ENCODE peak calls at places on chromosomes 13 and 19, in seven cellular contexts. H, W, U, V, C, O and J are unnamed samples.

GRCh38 chr19:6999938-7000732 is 21.1 kb downstream of the MBD3L2B start:
- DNase-seq in V (no peak), O (no peak), W (no peak), H (no peak), U (no peak), C (no peak), J (no peak)

GRCh38 chr13:37934339-37935191 is 65.0 kb upstream of the TRPC4 start:
- DNase-seq in U (no peak), V (no peak), W (no peak), O (no peak), H (no peak), C (no peak), J (no peak)

GRCh38 chr13:48559638-48560320 is 26.9 kb upstream of the RCBTB2 start:
- DNase-seq in C (peak), V (no peak), W (no peak), H (no peak), U (peak), O (no peak), J (no peak)

GRCh38 chr13:64293923-64294322 is 2878.3 kb upstream of the PCDH20 start:
- DNase-seq in H (no peak), U (peak), W (no peak), O (no peak), C (no peak), V (no peak), J (no peak)

GRCh38 chr13:110017379-110017778 is 231.0 kb upstream of the IRS2 start:
- DNase-seq in W (peak), O (peak), C (peak), U (peak), H (no peak), V (no peak), J (peak)

GRCh38 chr13:47932953-47933687 is 68.0 kb downstream of the SUCLA2 start:
- DNase-seq in V (no peak), C (no peak), W (no peak), U (no peak), O (no peak), H (no peak), J (no peak)

GRCh38 chr13:114313061-114313860 is 1.0 kb upstream of the CHAMP1 start:
- DNase-seq in C (peak), W (no peak), V (no peak), U (peak), O (no peak), H (peak), J (no peak)

GRCh38 chr13:60572003-60572792 is 175.2 kb downstream of the TDRD3 start:
- DNase-seq in W (no peak), U (peak), V (no peak), O (peak), C (peak), H (peak), J (peak)

GRCh38 chr13:113557013-113557412 is 27.5 kb upstream of the TFDP1 start:
- DNase-seq in O (no peak), C (no peak), H (no peak), U (no peak), W (no peak), V (no peak), J (no peak)

GRCh38 chr19:44846455-44847143 is 502 bp downstream of the NECTIN2 start:
- DNase-seq in V (no peak), U (peak), H (peak), W (peak), C (no peak), O (no peak), J (no peak)

GRCh38 chr13:96090240-96091101 is 564 bp downstream of the HS6ST3 start:
- DNase-seq in O (no peak), H (no peak), C (peak), W (peak), V (no peak), U (peak), J (no peak)

GRCh38 chr13:114151565-114152284 is 19.3 kb upstream of the RASA3 start:
- DNase-seq in O (no peak), H (peak), V (peak), C (peak), W (peak), U (peak), J (no peak)

GRCh38 chr13:75521956-75522355 is 15.7 kb downstream of the COMMD6 start:
- DNase-seq in O (no peak), H (no peak), V (no peak), W (no peak), U (no peak), C (no peak), J (no peak)

GRCh38 chr19:48635966-48636858 is 967 bp downstream of the DBP start:
- DNase-seq in W (no peak), O (no peak), V (peak), C (no peak), H (peak), U (no peak), J (no peak)

GRCh38 chr19:28009696-28010095 is 1203.3 kb downstream of the UQCRFS1 start:
- DNase-seq in U (peak), V (no peak), C (no peak), O (no peak), W (no peak), H (no peak), J (no peak)

GRCh38 chr19:16144216-16144581 is 714 bp downstream of the HSH2D start:
- DNase-seq in O (no peak), W (no peak), C (no peak), H (no peak), U (no peak), V (no peak), J (no peak)
- H3K4me3 ChIP-seq in O (no peak), W (no peak), C (no peak), H (no peak), U (no peak), V (peak), J (no peak)

DNA sequence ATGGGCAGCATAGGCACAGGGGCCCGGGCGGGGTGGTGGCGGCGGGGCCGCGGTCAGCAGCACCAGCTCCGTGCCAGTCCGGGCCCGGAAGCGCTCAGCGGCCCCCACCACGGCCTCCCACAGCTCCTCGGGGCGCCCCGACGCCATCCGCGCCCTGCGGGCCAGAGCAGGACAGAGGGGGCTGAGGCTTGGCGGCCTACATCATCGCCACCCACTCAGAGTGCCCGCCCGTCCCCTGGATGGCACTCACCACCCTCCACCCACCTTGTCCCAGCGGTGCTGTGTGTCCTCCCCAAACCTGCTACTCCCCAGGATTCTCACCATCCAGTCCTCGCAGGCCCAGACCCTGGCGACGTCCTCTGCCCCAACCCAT is 4.0 kb downstream of the AKT1S1 start:
- DNase-seq in O (no peak), V (no peak), U (no peak), H (no peak), W (no peak), C (no peak), J (no peak)
- TF ChIP-seq CTCF in O (no peak), V (no peak), U (no peak), H (no peak), W (no peak), C (no peak), J (no peak)

GRCh38 chr13:25992076-25992475 is 59.7 kb downstream of the SHISA2 start:
- DNase-seq in O (no peak), C (no peak), H (no peak), W (no peak), U (peak), V (no peak), J (no peak)

GRCh38 chr13:25987987-25988386 is 63.8 kb downstream of the SHISA2 start:
- DNase-seq in C (no peak), U (no peak), V (no peak), O (no peak), H (no peak), W (no peak), J (no peak)

GRCh38 chr13:25982908-25983307 is 68.9 kb downstream of the SHISA2 start:
- DNase-seq in O (no peak), W (no peak), U (no peak), H (no peak), C (no peak), V (no peak), J (no peak)

GRCh38 chr13:25990801-25991200 is 61.0 kb downstream of the SHISA2 start:
- DNase-seq in V (no peak), U (peak), C (no peak), H (no peak), O (no peak), W (no peak), J (no peak)

GRCh38 chr13:25988655-25989054 is 63.2 kb downstream of the SHISA2 start:
- DNase-seq in O (no peak), C (no peak), H (no peak), U (peak), W (no peak), V (no peak), J (no peak)
- H3K4me3 ChIP-seq in O (no peak), C (no peak), H (no peak), U (no peak), W (no peak), V (no peak), J (no peak)

GRCh38 chr13:94415484-94415883 is 64.0 kb downstream of the DCT start:
- DNase-seq in O (no peak), H (no peak), V (no peak), U (no peak), C (no peak), W (no peak), J (no peak)

GRCh38 chr13:94414141-94414540 is 65.3 kb downstream of the DCT start:
- DNase-seq in O (no peak), V (no peak), C (no peak), H (no peak), U (no peak), W (no peak), J (no peak)

GRCh38 chr13:94417294-94417693 is 62.2 kb downstream of the DCT start:
- DNase-seq in U (no peak), V (no peak), W (no peak), H (no peak), O (no peak), C (no peak), J (no peak)

GRCh38 chr13:94419304-94419943 is 60.1 kb downstream of the DCT start:
- DNase-seq in W (no peak), U (peak), C (peak), H (no peak), O (no peak), V (no peak), J (no peak)

GRCh38 chr13:94416454-94417080 is 62.9 kb downstream of the DCT start:
- DNase-seq in O (no peak), U (peak), H (no peak), W (no peak), C (peak), V (no peak), J (no peak)
- TF ChIP-seq CTCF in O (peak), U (peak), H (no peak), W (peak), C (peak), V (peak), J (peak)